ENCODE peak calls at places on chromosome 9, in five cellular contexts. One of them, this sample, is unnamed.

GRCh38 chr9:124074746-124075145 is 63.2 kb downstream of the LHX2 start:
- DNase-seq in Panc1: no peak
- DNase-seq in stomach: no peak
- DNase-seq in fibroblast of lung: no peak
- DNase-seq in tibial artery: no peak
- DNase-seq in this sample: no peak

GRCh38 chr9:78470741-78471140 is 173.8 kb downstream of the PSAT1 start:
- DNase-seq in tibial artery: no peak
- DNase-seq in Panc1: no peak
- DNase-seq in fibroblast of lung: no peak
- DNase-seq in stomach: no peak
- DNase-seq in this sample: no peak

GRCh38 chr9:120564589-120564988 is 15.4 kb downstream of the CDK5RAP2 start:
- DNase-seq in Panc1: no peak
- DNase-seq in fibroblast of lung: no peak
- DNase-seq in tibial artery: no peak
- DNase-seq in stomach: no peak
- DNase-seq in this sample: no peak

GRCh38 chr9:26341545-26341944 is 551.1 kb downstream of the CAAP1 start:
- DNase-seq in tibial artery: no peak
- DNase-seq in fibroblast of lung: no peak
- DNase-seq in Panc1: no peak
- DNase-seq in stomach: no peak
- DNase-seq in this sample: no peak

GRCh38 chr9:76321185-76321828 is 72.9 kb downstream of the RFK start:
- DNase-seq in fibroblast of lung: peak; percentile 65
- DNase-seq in stomach: no peak
- DNase-seq in Panc1: no peak
- DNase-seq in tibial artery: no peak
- DNase-seq in this sample: no peak

GRCh38 chr9:104868687-104869404 is 59.1 kb downstream of the ABCA1 start:
- DNase-seq in Panc1: no peak
- DNase-seq in stomach: peak; percentile 38
- DNase-seq in tibial artery: peak; percentile 56
- DNase-seq in fibroblast of lung: peak; percentile 92
- DNase-seq in this sample: peak; percentile 65

GRCh38 chr9:81150016-81150625 is 539.2 kb downstream of the TLE1 start:
- DNase-seq in tibial artery: no peak
- DNase-seq in Panc1: no peak
- DNase-seq in fibroblast of lung: no peak
- DNase-seq in stomach: no peak
- DNase-seq in this sample: no peak

GRCh38 chr9:109950710-109951443 is 170.9 kb downstream of the PALM2AKAP2 start:
- DNase-seq in tibial artery: no peak
- DNase-seq in stomach: no peak
- DNase-seq in Panc1: no peak
- DNase-seq in fibroblast of lung: no peak
- DNase-seq in this sample: no peak

GRCh38 chr9:123685489-123686083 is 244.3 kb downstream of the DENND1A start:
- DNase-seq in tibial artery: no peak
- DNase-seq in stomach: no peak
- DNase-seq in Panc1: no peak
- DNase-seq in fibroblast of lung: no peak
- DNase-seq in this sample: no peak

GRCh38 chr9:72338631-72339030 is 26.4 kb downstream of the ZFAND5 start:
- DNase-seq in stomach: no peak
- DNase-seq in Panc1: no peak
- DNase-seq in fibroblast of lung: no peak
- DNase-seq in tibial artery: no peak
- DNase-seq in this sample: no peak

GRCh38 chr9:96129698-96130097 is 172.3 kb downstream of the HSD17B3 start:
- DNase-seq in tibial artery: no peak
- DNase-seq in fibroblast of lung: no peak
- DNase-seq in Panc1: no peak
- DNase-seq in stomach: no peak
- DNase-seq in this sample: no peak

GRCh38 chr9:108903437-108904103 is 30.4 kb downstream of the ELP1 start:
- DNase-seq in stomach: no peak
- DNase-seq in Panc1: no peak
- DNase-seq in tibial artery: no peak
- DNase-seq in fibroblast of lung: peak; percentile 26
- DNase-seq in this sample: no peak

GRCh38 chr9:84340535-84340934 is at the start of gene SLC28A3:
- DNase-seq in tibial artery: no peak
- DNase-seq in fibroblast of lung: no peak
- DNase-seq in stomach: peak; percentile 29
- DNase-seq in Panc1: no peak
- DNase-seq in this sample: no peak

GRCh38 chr9:119802621-119803020 is 433.4 kb upstream of the BRINP1 start:
- DNase-seq in fibroblast of lung: no peak
- DNase-seq in tibial artery: peak; percentile 78
- DNase-seq in Panc1: no peak
- DNase-seq in stomach: no peak
- DNase-seq in this sample: no peak

GRCh38 chr9:16726718-16727451 is 143.6 kb downstream of the BNC2 start:
- DNase-seq in Panc1: no peak
- DNase-seq in fibroblast of lung: peak; percentile 91
- DNase-seq in stomach: peak; percentile 62
- DNase-seq in tibial artery: peak; percentile 89
- DNase-seq in this sample: peak; percentile 50

GRCh38 chr9:107351382-107352045 is 68.4 kb downstream of the RAD23B start:
- DNase-seq in fibroblast of lung: no peak
- DNase-seq in stomach: no peak
- DNase-seq in Panc1: no peak
- DNase-seq in tibial artery: no peak
- DNase-seq in this sample: no peak

GRCh38 chr9:129280236-129281231 is 102.5 kb upstream of the IER5L start:
- DNase-seq in fibroblast of lung: no peak
- DNase-seq in tibial artery: peak; percentile 17
- DNase-seq in stomach: no peak
- DNase-seq in Panc1: no peak
- DNase-seq in this sample: no peak

GRCh38 chr9:34759432-34760134 is 49.6 kb upstream of the CCL21 start:
- DNase-seq in fibroblast of lung: no peak
- DNase-seq in stomach: no peak
- DNase-seq in tibial artery: no peak
- DNase-seq in Panc1: no peak
- DNase-seq in this sample: no peak

GRCh38 chr9:108310202-108310601 is 545.6 kb downstream of the ACTL7B start:
- DNase-seq in fibroblast of lung: no peak
- DNase-seq in stomach: no peak
- DNase-seq in Panc1: no peak
- DNase-seq in tibial artery: no peak
- DNase-seq in this sample: no peak

GRCh38 chr9:12708562-12709298 is 15.5 kb downstream of the TYRP1 start:
- DNase-seq in fibroblast of lung: peak; percentile 83
- DNase-seq in tibial artery: no peak
- DNase-seq in Panc1: no peak
- DNase-seq in stomach: no peak
- DNase-seq in this sample: no peak

GRCh38 chr9:135879619-135880018 is 27.7 kb downstream of the CAMSAP1 start:
- DNase-seq in fibroblast of lung: no peak
- DNase-seq in stomach: peak; percentile 8
- DNase-seq in tibial artery: no peak
- DNase-seq in Panc1: no peak
- DNase-seq in this sample: no peak
- H3K4me3 ChIP-seq in fibroblast of lung: no peak overlapping the region
- H3K4me3 ChIP-seq in stomach: no peak overlapping the region
- H3K4me3 ChIP-seq in tibial artery: no peak overlapping the region
- H3K4me3 ChIP-seq in Panc1: no peak overlapping the region
- H3K4me3 ChIP-seq in this sample: no peak overlapping the region

GRCh38 chr9:92341578-92341977 is 15.8 kb downstream of the CENPP start:
- DNase-seq in Panc1: no peak
- DNase-seq in fibroblast of lung: no peak
- DNase-seq in tibial artery: no peak
- DNase-seq in stomach: no peak
- DNase-seq in this sample: no peak

GRCh38 chr9:92345582-92345981 is 19.8 kb downstream of the CENPP start:
- DNase-seq in Panc1: no peak
- DNase-seq in stomach: no peak
- DNase-seq in tibial artery: no peak
- DNase-seq in fibroblast of lung: no peak
- DNase-seq in this sample: no peak

DNA sequence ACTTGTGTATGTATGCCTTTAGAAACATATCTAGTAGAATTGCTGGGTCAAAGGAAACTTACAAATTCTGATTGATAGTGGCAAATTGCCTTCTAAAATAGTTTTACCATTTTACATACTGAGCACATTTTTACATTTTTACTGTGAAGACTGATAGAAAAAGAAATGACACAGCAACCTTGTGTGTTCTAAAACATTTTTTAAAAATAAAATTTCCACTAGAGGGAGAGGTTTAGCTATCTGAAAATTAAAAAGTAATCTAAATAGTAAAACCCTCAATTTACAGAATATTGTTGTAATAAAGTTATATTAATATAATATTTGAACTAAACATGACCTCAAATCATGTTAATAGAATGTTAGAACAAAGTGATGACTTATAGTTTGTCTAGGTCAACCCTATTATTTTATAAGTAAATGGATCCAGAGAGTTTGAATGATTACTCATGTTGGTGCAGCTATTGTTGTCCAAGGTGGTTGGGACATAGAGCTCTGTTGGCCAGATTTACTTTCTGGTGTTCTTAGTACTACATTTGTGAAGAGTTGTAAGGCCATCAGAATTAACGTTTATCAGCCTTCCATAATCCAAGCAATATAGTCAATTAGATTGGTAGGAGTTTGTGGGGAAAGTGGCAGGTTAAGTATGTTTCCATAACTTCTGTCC is 17.2 kb downstream of the CENPP start:
- DNase-seq in fibroblast of lung: peak; percentile 41
- DNase-seq in stomach: no peak
- DNase-seq in tibial artery: no peak
- DNase-seq in Panc1: no peak
- DNase-seq in this sample: no peak
- TF ChIP-seq CTCF in fibroblast of lung: no peak
- TF ChIP-seq CTCF in stomach: no peak
- TF ChIP-seq CTCF in tibial artery: peak; percentile 36
- TF ChIP-seq CTCF in Panc1: no peak
- TF ChIP-seq CTCF in this sample: peak; percentile 37

GRCh38 chr9:134356496-134357470 is 30.5 kb downstream of the RXRA start:
- DNase-seq in fibroblast of lung: no peak
- DNase-seq in stomach: peak; percentile 79
- DNase-seq in Panc1: no peak
- DNase-seq in tibial artery: no peak
- DNase-seq in this sample: peak; percentile 87
- H3K4me3 ChIP-seq in fibroblast of lung: no peak overlapping the region
- H3K4me3 ChIP-seq in stomach: peak overlapping the region; percentile 13
- H3K4me3 ChIP-seq in Panc1: no peak overlapping the region
- H3K4me3 ChIP-seq in tibial artery: no peak overlapping the region
- H3K4me3 ChIP-seq in this sample: no peak overlapping the region

DNA sequence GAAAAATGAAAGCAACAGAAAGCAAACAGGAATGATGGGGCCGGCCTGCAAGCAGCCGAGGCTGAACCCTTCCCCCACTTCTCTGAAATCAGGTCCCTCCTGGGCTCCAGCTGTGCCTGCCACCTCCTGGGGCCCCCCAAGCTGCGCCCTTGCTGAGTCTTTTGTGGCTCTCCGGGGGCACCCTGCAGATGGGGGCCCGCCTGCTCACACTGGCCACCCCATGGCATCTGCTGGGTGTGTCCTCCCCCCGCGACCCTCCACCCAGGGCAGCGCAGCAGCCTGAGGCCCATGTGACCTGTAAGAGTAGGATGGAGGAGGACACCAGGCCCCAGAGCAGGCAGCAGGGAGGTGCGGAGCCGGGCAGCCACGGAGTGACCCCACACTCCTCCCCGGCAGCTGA is 5.7 kb downstream of the GPSM1 start:
- DNase-seq in tibial artery: no peak
- DNase-seq in fibroblast of lung: no peak
- DNase-seq in stomach: no peak
- DNase-seq in Panc1: no peak
- DNase-seq in this sample: no peak
- TF ChIP-seq CTCF in tibial artery: no peak
- TF ChIP-seq CTCF in fibroblast of lung: no peak
- TF ChIP-seq CTCF in stomach: no peak
- TF ChIP-seq CTCF in Panc1: no peak
- TF ChIP-seq CTCF in this sample: no peak

DNA sequence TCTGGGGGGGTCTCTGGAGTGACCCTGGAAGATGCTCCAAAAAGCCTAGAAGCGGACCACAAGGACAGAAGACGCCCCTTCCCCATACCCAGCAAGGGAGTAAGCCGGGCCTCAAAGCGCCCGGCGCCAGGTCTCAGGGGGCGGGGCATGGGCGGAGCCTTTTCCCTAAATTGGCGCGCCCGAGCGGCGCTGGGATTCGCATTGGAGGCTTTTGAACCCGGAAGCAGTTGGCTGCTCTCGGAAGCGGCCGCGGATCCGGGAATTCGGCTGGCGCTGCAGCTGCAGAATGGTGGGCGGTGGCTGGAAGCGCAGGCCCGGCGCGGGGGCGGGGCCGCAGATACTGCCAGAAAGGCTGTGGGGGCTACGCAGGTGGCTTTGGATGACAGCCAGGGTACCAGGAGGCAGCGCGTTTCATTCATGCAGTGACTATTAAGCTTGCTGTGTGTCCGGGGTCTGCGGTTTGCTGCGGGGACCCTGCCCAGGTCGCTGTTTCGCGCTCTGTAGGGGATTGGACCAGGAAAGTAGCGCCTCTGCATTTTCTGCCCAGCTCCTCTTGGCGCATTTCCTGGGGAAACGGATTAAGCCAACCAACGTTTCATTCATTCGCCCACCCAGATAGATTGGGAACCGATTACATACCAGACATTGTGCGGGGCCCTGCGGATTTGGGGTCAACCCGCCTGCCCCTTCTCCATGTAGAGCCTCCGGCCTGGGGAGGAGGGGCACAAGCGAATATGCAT is 83.0 kb upstream of the FREM1 start:
- DNase-seq in Panc1: no peak
- DNase-seq in tibial artery: peak; percentile 58
- DNase-seq in stomach: peak; percentile 65
- DNase-seq in fibroblast of lung: peak; percentile 86
- DNase-seq in this sample: peak; percentile 77
- H3K4me3 ChIP-seq in Panc1: peak overlapping the region; percentile 41
- H3K4me3 ChIP-seq in tibial artery: peak overlapping the region; percentile 62
- H3K4me3 ChIP-seq in stomach: peak overlapping the region; percentile 67
- H3K4me3 ChIP-seq in fibroblast of lung: peak overlapping the region; percentile 84
- H3K4me3 ChIP-seq in this sample: peak overlapping the region; percentile 64